ENCODE peak calls at places on chromosomes 3 and 15, in nine cellular contexts. S, F, N, B, R, L, P, Y and W are unnamed samples.

GRCh38 chr3:172276103-172276502 is 172.2 kb downstream of the GHSR start:
- DNase-seq in S (no peak), F (no peak), N (no peak), B (no peak), R (no peak), L (no peak), P (no peak), Y (no peak), W (no peak)

GRCh38 chr3:193974591-193974990 is 161.4 kb upstream of the HES1 start:
- DNase-seq in S (no peak), F (no peak), N (no peak), B (no peak), R (no peak), L (peak; percentile 59), P (no peak), Y (no peak), W (no peak)

GRCh38 chr3:4343258-4343657 is 40.1 kb downstream of the SETMAR start:
- DNase-seq in S (no peak), F (no peak), N (peak; percentile 78), B (peak; percentile 31), R (no peak), L (no peak), P (no peak), Y (no peak), W (no peak)

GRCh38 chr3:98777286-98777685 is 14.1 kb downstream of the ST3GAL6 start:
- DNase-seq in S (no peak), F (no peak), N (no peak), B (no peak), R (no peak), L (no peak), P (no peak), Y (no peak), W (no peak)

GRCh38 chr3:13538520-13539284 is 10.2 kb upstream of the FBLN2 start:
- DNase-seq in S (no peak), F (no peak), N (no peak), B (no peak), R (no peak), L (no peak), P (no peak), Y (no peak), W (no peak)

GRCh38 chr3:102510663-102511062 is 75.8 kb downstream of the ZPLD1 start:
- DNase-seq in S (no peak), F (no peak), N (no peak), B (no peak), R (no peak), L (no peak), P (no peak), Y (no peak), W (no peak)

GRCh38 chr15:95265419-95265997 is 1034.1 kb downstream of the MCTP2 start:
- DNase-seq in S (no peak), F (no peak), N (no peak), B (no peak), R (no peak), L (no peak), P (no peak), Y (no peak), W (no peak)

GRCh38 chr15:80396094-80396493 is 8.1 kb upstream of the ARNT2 start:
- DNase-seq in S (no peak), F (no peak), N (no peak), B (no peak), R (no peak), L (no peak), P (no peak), Y (no peak), W (no peak)

GRCh38 chr3:182241777-182242556 is 530.2 kb downstream of the SOX2 start:
- DNase-seq in S (no peak), F (peak; percentile 61), N (no peak), B (peak; percentile 14), R (no peak), L (peak; percentile 58), P (no peak), Y (peak; percentile 2), W (no peak)

GRCh38 chr15:28945626-28946215 is 59.9 kb downstream of the APBA2 start:
- DNase-seq in S (no peak), F (no peak), N (no peak), B (no peak), R (no peak), L (no peak), P (no peak), Y (no peak), W (no peak)

GRCh38 chr15:31402511-31403056 is 75.9 kb downstream of the KLF13 start:
- DNase-seq in S (no peak), F (peak; percentile 94), N (peak; percentile 44), B (peak; percentile 85), R (no peak), L (no peak), P (peak; percentile 72), Y (no peak), W (no peak)

GRCh38 chr15:89770041-89770440 is 6.1 kb upstream of the MESP2 start:
- DNase-seq in S (no peak), F (no peak), N (peak; percentile 59), B (peak; percentile 37), R (no peak), L (no peak), P (no peak), Y (no peak), W (no peak)

GRCh38 chr3:13479332-13479581 is 849 bp upstream of the HDAC11 start:
- DNase-seq in S (no peak), F (peak; percentile 85), N (peak; percentile 49), B (no peak), R (peak; percentile 52), L (peak; percentile 81), P (peak; percentile 85), Y (peak; percentile 59), W (no peak)

GRCh38 chr3:188097786-188098185 is 56.2 kb upstream of the LPP start:
- DNase-seq in S (no peak), F (no peak), N (no peak), B (no peak), R (no peak), L (no peak), P (no peak), Y (no peak), W (no peak)

GRCh38 chr3:99419111-99419510 is 219.3 kb upstream of the COL8A1 start:
- DNase-seq in S (no peak), F (no peak), N (peak; percentile 77), B (peak; percentile 77), R (no peak), L (no peak), P (no peak), Y (no peak), W (no peak)

GRCh38 chr15:33810806-33811205 is 157.5 kb upstream of the CHRM5 start:
- DNase-seq in S (no peak), F (no peak), N (no peak), B (no peak), R (no peak), L (no peak), P (no peak), Y (no peak), W (no peak)

GRCh38 chr3:184042617-184043016 is 10.2 kb upstream of the HTR3C start:
- DNase-seq in S (no peak), F (no peak), N (no peak), B (no peak), R (no peak), L (no peak), P (no peak), Y (no peak), W (no peak)

GRCh38 chr15:67543348-67543718 is 830 bp downstream of the MAP2K5 start:
- DNase-seq in S (no peak), F (no peak), N (no peak), B (no peak), R (no peak), L (peak; percentile 25), P (no peak), Y (peak; percentile 51), W (no peak)

GRCh38 chr15:72778796-72779195 is 4.8 kb downstream of the ADPGK start:
- DNase-seq in S (no peak), F (no peak), N (no peak), B (no peak), R (no peak), L (no peak), P (no peak), Y (no peak), W (no peak)

GRCh38 chr15:82548700-82549099 is 8.4 kb upstream of the RPS17 start:
- DNase-seq in S (no peak), F (no peak), N (no peak), B (no peak), R (no peak), L (no peak), P (no peak), Y (no peak), W (no peak)

GRCh38 chr15:80568298-80568697 is 126.8 kb upstream of the ABHD17C start:
- DNase-seq in S (no peak), F (no peak), N (no peak), B (no peak), R (no peak), L (no peak), P (no peak), Y (no peak), W (no peak)

GRCh38 chr3:112390783-112391641 is 58.1 kb downstream of the CD200 start:
- DNase-seq in S (no peak), F (no peak), N (peak; percentile 67), B (peak; percentile 49), R (no peak), L (peak; percentile 32), P (no peak), Y (no peak), W (no peak)

GRCh38 chr15:82571722-82572222 is 31.5 kb upstream of the RPS17 start:
- DNase-seq in S (no peak), F (peak; percentile 87), N (peak; percentile 90), B (peak; percentile 85), R (no peak), L (peak; percentile 76), P (peak; percentile 77), Y (peak; percentile 34), W (no peak)

GRCh38 chr15:71683401-71684274 is 126.7 kb upstream of the NR2E3 start:
- DNase-seq in S (no peak), F (no peak), N (peak; percentile 36), B (no peak), R (no peak), L (no peak), P (no peak), Y (no peak), W (no peak)

GRCh38 chr15:20353966-20354883 is 187.4 kb downstream of the GOLGA6L6 start:
- DNase-seq in S (no peak), F (peak; percentile 62), N (no peak), B (no peak), R (no peak), L (no peak), P (no peak), Y (no peak), W (no peak)

GRCh38 chr15:40104865-40105516 is 3.7 kb downstream of the BMF start:
- DNase-seq in S (peak; percentile 80), F (peak; percentile 97), N (peak; percentile 73), B (peak; percentile 81), R (peak; percentile 86), L (peak; percentile 94), P (peak; percentile 96), Y (peak; percentile 96), W (peak; percentile 74)

GRCh38 chr15:81612631-81613030 is 238.6 kb upstream of the TMC3 start:
- DNase-seq in S (no peak), F (no peak), N (no peak), B (no peak), R (no peak), L (peak; percentile 40), P (no peak), Y (no peak), W (no peak)

GRCh38 chr15:100569406-100569805 is 32.6 kb downstream of the LINS1 start:
- DNase-seq in S (no peak), F (no peak), N (no peak), B (no peak), R (no peak), L (no peak), P (no peak), Y (no peak), W (no peak)

GRCh38 chr3:127449489-127450212 is 140.9 kb downstream of the TPRA1 start:
- DNase-seq in S (no peak), F (no peak), N (no peak), B (no peak), R (no peak), L (no peak), P (peak; percentile 23), Y (no peak), W (no peak)

GRCh38 chr15:56428821-56429458 is 36.0 kb downstream of the MNS1 start:
- DNase-seq in S (peak; percentile 6), F (no peak), N (peak; percentile 45), B (peak; percentile 26), R (no peak), L (peak; percentile 11), P (no peak), Y (no peak), W (no peak)

GRCh38 chr15:69154684-69155083 is 5.8 kb upstream of the GLCE start:
- DNase-seq in S (no peak), F (no peak), N (peak; percentile 64), B (no peak), R (no peak), L (no peak), P (no peak), Y (no peak), W (no peak)